ENCODE peak calls at places on chromosomes 16 and 17, in eight cellular contexts. C is iPS DF 6.9; O is cardiac muscle cell; P is CD4-positive, CD25-positive, alpha-beta regulatory T cell; Y is stomach; Z is colonic mucosa; N is BJ; F is psoas muscle. L is an unnamed sample.

GRCh38 chr17:60135951-60136666 is 13.7 kb upstream of the CA4 start:
- DNase-seq in C (no peak), O (no peak), P (no peak), Y (no peak), Z (no peak), N (no peak), F (no peak), L (no peak)

GRCh38 chr17:74011963-74012362 is 191.5 kb upstream of the RPL38 start:
- DNase-seq in C (no peak), O (no peak), P (no peak), Y (no peak), Z (no peak), N (no peak), F (no peak), L (no peak)

GRCh38 chr17:73013299-73013698 is 79.2 kb downstream of the SLC39A11 start:
- DNase-seq in C (no peak), O (no peak), P (no peak), Y (no peak), Z (no peak), N (no peak), F (no peak), L (peak; percentile 26)

GRCh38 chr17:42358434-42358833 is 29.8 kb downstream of the STAT3 start:
- DNase-seq in C (no peak), O (no peak), P (no peak), Y (no peak), Z (no peak), N (no peak), F (no peak), L (no peak)

GRCh38 chr16:49618955-49619354 is 237.0 kb downstream of the ZNF423 start:
- DNase-seq in C (no peak), O (no peak), P (no peak), Y (no peak), Z (no peak), N (no peak), F (no peak), L (no peak)

GRCh38 chr17:32746280-32746679 is 130.6 kb downstream of the MYO1D start:
- DNase-seq in C (no peak), O (no peak), P (no peak), Y (no peak), Z (no peak), N (no peak), F (no peak), L (no peak)

GRCh38 chr16:68478526-68479249 is 30.4 kb upstream of the SMPD3 start:
- DNase-seq in C (no peak), O (peak; percentile 27), P (no peak), Y (no peak), Z (no peak), N (no peak), F (no peak), L (no peak)

GRCh38 chr16:48829361-48829760 is 219.4 kb upstream of the N4BP1 start:
- DNase-seq in C (no peak), O (no peak), P (no peak), Y (no peak), Z (no peak), N (no peak), F (no peak), L (no peak)

GRCh38 chr16:14586637-14587036 is 43.4 kb downstream of the PARN start:
- DNase-seq in C (no peak), O (no peak), P (no peak), Y (no peak), Z (no peak), N (no peak), F (no peak), L (no peak)

GRCh38 chr17:29707212-29707571 is 84.5 kb upstream of the CORO6 start:
- DNase-seq in C (no peak), O (no peak), P (no peak), Y (no peak), Z (no peak), N (no peak), F (no peak), L (no peak)

GRCh38 chr16:87789437-87790277 is 23.9 kb upstream of the KLHDC4 start:
- DNase-seq in C (no peak), O (no peak), P (no peak), Y (peak; percentile 60), Z (no peak), N (peak; percentile 74), F (no peak), L (peak; percentile 37)

GRCh38 chr17:72119963-72120877 is 600 bp upstream of the SOX9 start:
- DNase-seq in C (no peak), O (peak; percentile 66), P (no peak), Y (peak; percentile 52), Z (peak; percentile 56), N (no peak), F (peak; percentile 33), L (peak; percentile 92)

GRCh38 chr17:39027037-39027436 is 59.8 kb upstream of the FBXO47 start:
- DNase-seq in C (no peak), O (peak; percentile 56), P (no peak), Y (peak; percentile 76), Z (peak; percentile 75), N (no peak), F (peak; percentile 80), L (no peak)

GRCh38 chr16:48194828-48195566 is 39.2 kb upstream of the ABCC12 start:
- DNase-seq in C (no peak), O (no peak), P (no peak), Y (peak; percentile 35), Z (peak; percentile 24), N (no peak), F (no peak), L (peak; percentile 53)

GRCh38 chr17:78677303-78678219 is 100.4 kb upstream of the DNAH17 start:
- DNase-seq in C (no peak), O (no peak), P (no peak), Y (no peak), Z (no peak), N (no peak), F (peak; percentile 50), L (no peak)

GRCh38 chr16:2490190-2491105 is 15.5 kb downstream of the TBC1D24 start:
- DNase-seq in C (no peak), O (no peak), P (no peak), Y (no peak), Z (no peak), N (no peak), F (no peak), L (no peak)

GRCh38 chr17:74862108-74862901 is 2.6 kb upstream of the GRIN2C start:
- DNase-seq in C (no peak), O (peak; percentile 85), P (peak; percentile 49), Y (peak; percentile 70), Z (peak; percentile 56), N (no peak), F (peak; percentile 66), L (peak; percentile 33)

GRCh38 chr17:2215616-2216364 is 87.8 kb downstream of the SMG6 start:
- DNase-seq in C (no peak), O (peak; percentile 59), P (peak; percentile 75), Y (peak; percentile 57), Z (peak; percentile 57), N (peak; percentile 90), F (peak; percentile 67), L (peak; percentile 96)
- H3K4me3 ChIP-seq in C (no peak overlapping the region), O (peak overlapping the region; percentile 1), P (peak overlapping the region; percentile 62), Y (peak overlapping the region; percentile 26), Z (no peak overlapping the region), N (peak overlapping the region; percentile 3), F (peak overlapping the region; percentile 40), L (peak overlapping the region; percentile 14)

DNA sequence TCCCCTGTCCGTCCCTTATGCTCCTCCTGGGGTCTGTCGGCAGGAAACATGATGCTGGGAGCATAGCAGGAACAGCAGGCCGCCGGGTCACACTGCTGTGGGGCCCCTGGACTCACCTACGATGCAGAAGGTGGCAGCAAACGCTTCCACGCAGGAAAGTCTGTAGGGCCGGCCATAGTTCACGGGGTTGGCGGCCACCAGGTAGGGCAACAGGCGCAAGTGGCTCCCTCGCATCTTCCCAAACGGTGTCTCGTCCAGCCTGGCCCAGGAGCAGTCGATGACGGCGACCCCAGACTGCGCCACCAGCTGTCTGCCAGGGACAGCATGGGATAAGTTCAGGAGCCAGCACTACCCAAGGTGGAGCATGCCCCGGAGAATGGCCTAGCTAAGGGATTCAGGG is 987 bp downstream of the TSR3 start:
- DNase-seq in C (no peak), O (no peak), P (no peak), Y (no peak), Z (no peak), N (no peak), F (no peak), L (no peak)
- H3K4me3 ChIP-seq in C (peak overlapping the region; percentile 98), O (peak overlapping the region; percentile 100), P (peak overlapping the region; percentile 72), Y (peak overlapping the region; percentile 98), Z (peak overlapping the region; percentile 99), N (peak overlapping the region; percentile 71), F (peak overlapping the region; percentile 87), L (peak overlapping the region; percentile 81)

DNA sequence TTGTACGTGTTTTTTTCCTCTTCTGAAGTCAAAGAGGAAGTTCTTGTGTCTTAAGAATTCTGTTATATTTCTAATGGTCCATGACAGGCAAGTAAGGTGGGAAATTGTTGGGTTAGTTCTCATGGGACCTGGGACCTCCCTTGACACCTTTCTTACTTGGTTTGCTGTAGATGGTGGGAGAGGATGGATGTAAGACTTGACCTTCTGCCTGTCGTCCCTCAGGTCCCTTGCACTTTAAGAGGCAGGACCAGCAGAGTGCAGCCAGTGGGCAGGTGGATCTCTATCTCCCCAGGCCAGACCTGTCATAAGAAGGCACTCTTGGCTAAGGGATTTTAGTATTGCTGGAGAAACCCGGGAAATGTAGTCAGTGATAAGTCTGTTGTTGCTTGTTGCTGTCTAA is 12.1 kb downstream of the HAPSTR1 start:
- DNase-seq in C (no peak), O (no peak), P (no peak), Y (no peak), Z (no peak), N (no peak), F (no peak), L (no peak)
- H3K4me3 ChIP-seq in C (no peak overlapping the region), O (no peak overlapping the region), P (peak overlapping the region; percentile 51), Y (no peak overlapping the region), Z (no peak overlapping the region), N (no peak overlapping the region), F (no peak overlapping the region), L (no peak overlapping the region)

GRCh38 chr17:81494984-81495383 is 17.6 kb downstream of the ACTG1 start:
- DNase-seq in C (no peak), O (no peak), P (no peak), Y (no peak), Z (no peak), N (no peak), F (no peak), L (no peak)
- H3K4me3 ChIP-seq in C (no peak overlapping the region), O (no peak overlapping the region), P (no peak overlapping the region), Y (no peak overlapping the region), Z (no peak overlapping the region), N (no peak overlapping the region), F (no peak overlapping the region), L (no peak overlapping the region)

L was measured in astrocyte of the spinal cord.